ENCODE peak calls at places on chromosomes 7 and 10, in nine cellular contexts. Z is foreskin keratinocyte; V is A172; G is activated T-helper 1 cell treated with anti-CD3 and anti-CD28 coated beads, Interleukin-12 subunit alpha, Interleukin-12 subunit beta, Interleukin-2, Interleukin-4 antibody, amounts not matched to agents 30 ng/mL and 10 ng/mL and 1 ng/mL, durations not matched to agents 14 hours and 24 hours and 36 hours; R is stimulated activated CD4-positive, alpha-beta T cell treated with anti-CD3 and anti-CD28 coated beads, Interleukin-12 subunit alpha, Interleukin-12 subunit beta, amount 100 ng/mL, for 4 hours; C is iris pigment epithelial cell; H is activated effector memory CD4-positive, alpha-beta T cell treated with Interleukin-2 at 50 U/mL for 16 hours; B is SW480; F is Calu3. I is an unnamed sample.

GRCh38 chr7:155797262-155798250 is 14.7 kb downstream of the SHH start:
- DNase-seq in F (no peak), Z (no peak), G (no peak), V (no peak), B (no peak), R (no peak), C (no peak), H (no peak), I (no peak)

GRCh38 chr10:70162892-70163201 is 7.5 kb downstream of the SAR1A start:
- DNase-seq in C (no peak), Z (no peak), V (no peak), F (no peak), B (no peak), G (peak; percentile 58), R (peak; percentile 45), H (peak; percentile 16), I (peak; percentile 32)

GRCh38 chr10:77190275-77190674 is 447.3 kb downstream of the KCNMA1 start:
- DNase-seq in V (no peak), F (no peak), R (no peak), H (no peak), B (no peak), Z (no peak), C (no peak), G (no peak), I (no peak)

GRCh38 chr7:2640858-2641257 is 9.1 kb downstream of the TTYH3 start:
- DNase-seq in F (no peak), B (peak; percentile 69), R (no peak), C (no peak), Z (no peak), V (peak; percentile 60), G (no peak), H (no peak), I (no peak)

GRCh38 chr7:135792866-135793265 is 44.3 kb upstream of the FAM180A start:
- DNase-seq in C (no peak), F (no peak), R (no peak), B (no peak), V (no peak), G (no peak), H (no peak), Z (no peak), I (no peak)

GRCh38 chr10:28248092-28248491 is 54.8 kb downstream of the MPP7 start:
- DNase-seq in C (peak; percentile 8), Z (peak; percentile 89), V (no peak), R (no peak), H (no peak), F (no peak), B (no peak), G (no peak), I (peak; percentile 11)

GRCh38 chr7:90298145-90299038 is 22.7 kb downstream of the FAM237B start:
- DNase-seq in V (peak; percentile 65), B (peak; percentile 86), F (peak; percentile 10), Z (peak; percentile 69), C (peak; percentile 80), R (no peak), G (no peak), H (no peak), I (peak; percentile 86)

GRCh38 chr7:15751191-15751701 is 64.8 kb upstream of the MEOX2 start:
- DNase-seq in G (no peak), R (no peak), V (peak; percentile 50), Z (no peak), B (no peak), F (no peak), H (no peak), C (no peak), I (peak; percentile 86)

GRCh38 chr7:4239991-4240812 is 441.9 kb upstream of the FOXK1 start:
- DNase-seq in Z (no peak), R (no peak), F (no peak), B (no peak), V (no peak), C (no peak), H (no peak), G (no peak), I (no peak)

GRCh38 chr7:127903913-127904705 is 127.1 kb downstream of the LRRC4 start:
- DNase-seq in Z (no peak), C (peak; percentile 49), V (no peak), R (no peak), H (no peak), G (no peak), F (no peak), B (no peak), I (no peak)

GRCh38 chr7:464177-464711 is 55.4 kb downstream of the PDGFA start:
- DNase-seq in G (no peak), F (no peak), V (no peak), C (no peak), R (no peak), H (no peak), Z (no peak), B (no peak), I (no peak)

GRCh38 chr7:141944811-141945210 is 2.0 kb downstream of the CLEC5A start:
- DNase-seq in V (no peak), R (no peak), B (no peak), H (no peak), F (no peak), Z (no peak), C (no peak), G (no peak), I (no peak)

GRCh38 chr10:15335500-15335899 is 35.6 kb downstream of the FAM171A1 start:
- DNase-seq in F (no peak), B (no peak), H (no peak), G (no peak), Z (no peak), C (peak; percentile 28), V (no peak), R (no peak), I (no peak)

GRCh38 chr10:49037187-49037586 is 78.1 kb downstream of the VSTM4 start:
- DNase-seq in Z (no peak), V (peak; percentile 64), B (peak; percentile 39), H (no peak), C (peak; percentile 41), R (no peak), G (no peak), F (no peak), I (peak; percentile 19)

I was measured in cardiac fibroblast.